ENCODE peak calls at places on chromosomes 16 and 17, in ten cellular contexts. One of them, this sample, is unnamed.

GRCh38 chr16:67708368-67708771 is 10.7 kb downstream of the GFOD2 start:
- DNase-seq in stimulated activated CD4-positive, alpha-beta T cell treated with anti-CD3 and anti-CD28 coated beads, Interleukin-1b, Interleukin-23, amount 100 ng/mL, for 24 hours: no peak
- DNase-seq in ovary: no peak
- DNase-seq in CD4-positive, alpha-beta memory T cell: no peak
- DNase-seq in CD8-positive, alpha-beta memory T cell: no peak
- DNase-seq in T-helper 17 cell: no peak
- DNase-seq in GF-D8: no peak
- DNase-seq in activated naive CD4-positive, alpha-beta T cell: no peak
- DNase-seq in effector CD4-positive, alpha-beta T cell: no peak
- DNase-seq in activated T-cell treated with anti-CD3 and anti-CD28 coated beads, Interleukin-2, amount 50 U/mL, for 48 hours: no peak
- DNase-seq in this sample: no peak

GRCh38 chr16:85821441-85821901 is 22.0 kb downstream of the COX4I1 start:
- DNase-seq in CD8-positive, alpha-beta memory T cell: peak
- DNase-seq in ovary: peak
- DNase-seq in CD4-positive, alpha-beta memory T cell: peak
- DNase-seq in effector CD4-positive, alpha-beta T cell: peak
- DNase-seq in activated naive CD4-positive, alpha-beta T cell: peak
- DNase-seq in activated T-cell treated with anti-CD3 and anti-CD28 coated beads, Interleukin-2, amount 50 U/mL, for 48 hours: peak
- DNase-seq in GF-D8: peak
- DNase-seq in T-helper 17 cell: peak
- DNase-seq in stimulated activated CD4-positive, alpha-beta T cell treated with anti-CD3 and anti-CD28 coated beads, Interleukin-1b, Interleukin-23, amount 100 ng/mL, for 24 hours: peak
- DNase-seq in this sample: peak

GRCh38 chr17:8312726-8313600 is 2.9 kb downstream of the ARHGEF15 start:
- DNase-seq in activated T-cell treated with anti-CD3 and anti-CD28 coated beads, Interleukin-2, amount 50 U/mL, for 48 hours: no peak
- DNase-seq in ovary: no peak
- DNase-seq in CD8-positive, alpha-beta memory T cell: no peak
- DNase-seq in GF-D8: no peak
- DNase-seq in activated naive CD4-positive, alpha-beta T cell: no peak
- DNase-seq in CD4-positive, alpha-beta memory T cell: no peak
- DNase-seq in T-helper 17 cell: no peak
- DNase-seq in stimulated activated CD4-positive, alpha-beta T cell treated with anti-CD3 and anti-CD28 coated beads, Interleukin-1b, Interleukin-23, amount 100 ng/mL, for 24 hours: no peak
- DNase-seq in effector CD4-positive, alpha-beta T cell: no peak
- DNase-seq in this sample: no peak

GRCh38 chr16:1311212-1311737 is 1.8 kb downstream of the UBE2I start:
- DNase-seq in activated T-cell treated with anti-CD3 and anti-CD28 coated beads, Interleukin-2, amount 50 U/mL, for 48 hours: no peak
- DNase-seq in GF-D8: no peak
- DNase-seq in effector CD4-positive, alpha-beta T cell: no peak
- DNase-seq in CD8-positive, alpha-beta memory T cell: no peak
- DNase-seq in activated naive CD4-positive, alpha-beta T cell: no peak
- DNase-seq in ovary: no peak
- DNase-seq in stimulated activated CD4-positive, alpha-beta T cell treated with anti-CD3 and anti-CD28 coated beads, Interleukin-1b, Interleukin-23, amount 100 ng/mL, for 24 hours: no peak
- DNase-seq in T-helper 17 cell: no peak
- DNase-seq in CD4-positive, alpha-beta memory T cell: no peak
- DNase-seq in this sample: no peak

GRCh38 chr16:57386381-57386951 is 14.2 kb downstream of the CX3CL1 start:
- DNase-seq in effector CD4-positive, alpha-beta T cell: no peak
- DNase-seq in activated naive CD4-positive, alpha-beta T cell: no peak
- DNase-seq in CD8-positive, alpha-beta memory T cell: no peak
- DNase-seq in T-helper 17 cell: no peak
- DNase-seq in CD4-positive, alpha-beta memory T cell: no peak
- DNase-seq in ovary: no peak
- DNase-seq in stimulated activated CD4-positive, alpha-beta T cell treated with anti-CD3 and anti-CD28 coated beads, Interleukin-1b, Interleukin-23, amount 100 ng/mL, for 24 hours: no peak
- DNase-seq in activated T-cell treated with anti-CD3 and anti-CD28 coated beads, Interleukin-2, amount 50 U/mL, for 48 hours: no peak
- DNase-seq in GF-D8: no peak
- DNase-seq in this sample: no peak

GRCh38 chr17:43679401-43679800 is 17.7 kb upstream of the MEOX1 start:
- DNase-seq in stimulated activated CD4-positive, alpha-beta T cell treated with anti-CD3 and anti-CD28 coated beads, Interleukin-1b, Interleukin-23, amount 100 ng/mL, for 24 hours: no peak
- DNase-seq in activated naive CD4-positive, alpha-beta T cell: no peak
- DNase-seq in CD4-positive, alpha-beta memory T cell: no peak
- DNase-seq in GF-D8: no peak
- DNase-seq in T-helper 17 cell: no peak
- DNase-seq in CD8-positive, alpha-beta memory T cell: no peak
- DNase-seq in activated T-cell treated with anti-CD3 and anti-CD28 coated beads, Interleukin-2, amount 50 U/mL, for 48 hours: no peak
- DNase-seq in effector CD4-positive, alpha-beta T cell: no peak
- DNase-seq in ovary: no peak
- DNase-seq in this sample: no peak

GRCh38 chr17:8696456-8696855 is 48.2 kb downstream of the CCDC42 start:
- DNase-seq in CD4-positive, alpha-beta memory T cell: no peak
- DNase-seq in T-helper 17 cell: no peak
- DNase-seq in GF-D8: no peak
- DNase-seq in activated naive CD4-positive, alpha-beta T cell: no peak
- DNase-seq in ovary: no peak
- DNase-seq in activated T-cell treated with anti-CD3 and anti-CD28 coated beads, Interleukin-2, amount 50 U/mL, for 48 hours: no peak
- DNase-seq in effector CD4-positive, alpha-beta T cell: no peak
- DNase-seq in stimulated activated CD4-positive, alpha-beta T cell treated with anti-CD3 and anti-CD28 coated beads, Interleukin-1b, Interleukin-23, amount 100 ng/mL, for 24 hours: no peak
- DNase-seq in CD8-positive, alpha-beta memory T cell: no peak
- DNase-seq in this sample: no peak

GRCh38 chr17:67520282-67520906 is 143.3 kb downstream of the PITPNC1 start:
- DNase-seq in CD4-positive, alpha-beta memory T cell: no peak
- DNase-seq in activated naive CD4-positive, alpha-beta T cell: no peak
- DNase-seq in ovary: no peak
- DNase-seq in T-helper 17 cell: no peak
- DNase-seq in stimulated activated CD4-positive, alpha-beta T cell treated with anti-CD3 and anti-CD28 coated beads, Interleukin-1b, Interleukin-23, amount 100 ng/mL, for 24 hours: no peak
- DNase-seq in GF-D8: no peak
- DNase-seq in effector CD4-positive, alpha-beta T cell: no peak
- DNase-seq in activated T-cell treated with anti-CD3 and anti-CD28 coated beads, Interleukin-2, amount 50 U/mL, for 48 hours: no peak
- DNase-seq in CD8-positive, alpha-beta memory T cell: no peak
- DNase-seq in this sample: no peak

GRCh38 chr17:65533056-65533745 is 28.2 kb downstream of the AXIN2 start:
- DNase-seq in activated naive CD4-positive, alpha-beta T cell: no peak
- DNase-seq in effector CD4-positive, alpha-beta T cell: no peak
- DNase-seq in GF-D8: no peak
- DNase-seq in activated T-cell treated with anti-CD3 and anti-CD28 coated beads, Interleukin-2, amount 50 U/mL, for 48 hours: no peak
- DNase-seq in ovary: no peak
- DNase-seq in CD8-positive, alpha-beta memory T cell: no peak
- DNase-seq in CD4-positive, alpha-beta memory T cell: no peak
- DNase-seq in T-helper 17 cell: no peak
- DNase-seq in stimulated activated CD4-positive, alpha-beta T cell treated with anti-CD3 and anti-CD28 coated beads, Interleukin-1b, Interleukin-23, amount 100 ng/mL, for 24 hours: no peak
- DNase-seq in this sample: no peak

GRCh38 chr17:36632916-36633846 is 31.8 kb downstream of the MRM1 start:
- DNase-seq in activated T-cell treated with anti-CD3 and anti-CD28 coated beads, Interleukin-2, amount 50 U/mL, for 48 hours: no peak
- DNase-seq in activated naive CD4-positive, alpha-beta T cell: no peak
- DNase-seq in ovary: no peak
- DNase-seq in CD4-positive, alpha-beta memory T cell: no peak
- DNase-seq in effector CD4-positive, alpha-beta T cell: no peak
- DNase-seq in GF-D8: no peak
- DNase-seq in stimulated activated CD4-positive, alpha-beta T cell treated with anti-CD3 and anti-CD28 coated beads, Interleukin-1b, Interleukin-23, amount 100 ng/mL, for 24 hours: no peak
- DNase-seq in CD8-positive, alpha-beta memory T cell: no peak
- DNase-seq in T-helper 17 cell: no peak
- DNase-seq in this sample: no peak

GRCh38 chr17:39750131-39751015 is 12.6 kb downstream of the GRB7 start:
- DNase-seq in T-helper 17 cell: peak
- DNase-seq in CD8-positive, alpha-beta memory T cell: no peak
- DNase-seq in ovary: no peak
- DNase-seq in CD4-positive, alpha-beta memory T cell: no peak
- DNase-seq in effector CD4-positive, alpha-beta T cell: no peak
- DNase-seq in activated T-cell treated with anti-CD3 and anti-CD28 coated beads, Interleukin-2, amount 50 U/mL, for 48 hours: no peak
- DNase-seq in activated naive CD4-positive, alpha-beta T cell: no peak
- DNase-seq in GF-D8: no peak
- DNase-seq in stimulated activated CD4-positive, alpha-beta T cell treated with anti-CD3 and anti-CD28 coated beads, Interleukin-1b, Interleukin-23, amount 100 ng/mL, for 24 hours: no peak
- DNase-seq in this sample: no peak

GRCh38 chr17:53626286-53626685 is 196.4 kb upstream of the KIF2B start:
- DNase-seq in CD4-positive, alpha-beta memory T cell: no peak
- DNase-seq in stimulated activated CD4-positive, alpha-beta T cell treated with anti-CD3 and anti-CD28 coated beads, Interleukin-1b, Interleukin-23, amount 100 ng/mL, for 24 hours: no peak
- DNase-seq in activated T-cell treated with anti-CD3 and anti-CD28 coated beads, Interleukin-2, amount 50 U/mL, for 48 hours: no peak
- DNase-seq in activated naive CD4-positive, alpha-beta T cell: no peak
- DNase-seq in T-helper 17 cell: no peak
- DNase-seq in effector CD4-positive, alpha-beta T cell: no peak
- DNase-seq in CD8-positive, alpha-beta memory T cell: no peak
- DNase-seq in ovary: no peak
- DNase-seq in GF-D8: no peak
- DNase-seq in this sample: no peak

GRCh38 chr17:63117431-63117830 is 151.4 kb downstream of the TANC2 start:
- DNase-seq in effector CD4-positive, alpha-beta T cell: no peak
- DNase-seq in GF-D8: no peak
- DNase-seq in activated naive CD4-positive, alpha-beta T cell: no peak
- DNase-seq in T-helper 17 cell: no peak
- DNase-seq in stimulated activated CD4-positive, alpha-beta T cell treated with anti-CD3 and anti-CD28 coated beads, Interleukin-1b, Interleukin-23, amount 100 ng/mL, for 24 hours: no peak
- DNase-seq in activated T-cell treated with anti-CD3 and anti-CD28 coated beads, Interleukin-2, amount 50 U/mL, for 48 hours: no peak
- DNase-seq in ovary: no peak
- DNase-seq in CD4-positive, alpha-beta memory T cell: no peak
- DNase-seq in CD8-positive, alpha-beta memory T cell: no peak
- DNase-seq in this sample: no peak

GRCh38 chr16:3020604-3021448 is 658 bp downstream of the TNFRSF12A start:
- DNase-seq in activated naive CD4-positive, alpha-beta T cell: no peak
- DNase-seq in effector CD4-positive, alpha-beta T cell: peak
- DNase-seq in GF-D8: no peak
- DNase-seq in CD4-positive, alpha-beta memory T cell: no peak
- DNase-seq in CD8-positive, alpha-beta memory T cell: peak
- DNase-seq in stimulated activated CD4-positive, alpha-beta T cell treated with anti-CD3 and anti-CD28 coated beads, Interleukin-1b, Interleukin-23, amount 100 ng/mL, for 24 hours: peak
- DNase-seq in ovary: peak
- DNase-seq in activated T-cell treated with anti-CD3 and anti-CD28 coated beads, Interleukin-2, amount 50 U/mL, for 48 hours: peak
- DNase-seq in T-helper 17 cell: peak
- DNase-seq in this sample: peak

GRCh38 chr17:7842380-7842949 is 8.4 kb downstream of the KDM6B start:
- DNase-seq in activated naive CD4-positive, alpha-beta T cell: peak
- DNase-seq in CD8-positive, alpha-beta memory T cell: peak
- DNase-seq in effector CD4-positive, alpha-beta T cell: peak
- DNase-seq in ovary: peak
- DNase-seq in stimulated activated CD4-positive, alpha-beta T cell treated with anti-CD3 and anti-CD28 coated beads, Interleukin-1b, Interleukin-23, amount 100 ng/mL, for 24 hours: peak
- DNase-seq in T-helper 17 cell: peak
- DNase-seq in GF-D8: no peak
- DNase-seq in CD4-positive, alpha-beta memory T cell: peak
- DNase-seq in activated T-cell treated with anti-CD3 and anti-CD28 coated beads, Interleukin-2, amount 50 U/mL, for 48 hours: peak
- DNase-seq in this sample: peak

GRCh38 chr16:23026777-23027362 is 122.4 kb downstream of the USP31 start:
- DNase-seq in effector CD4-positive, alpha-beta T cell: no peak
- DNase-seq in activated naive CD4-positive, alpha-beta T cell: no peak
- DNase-seq in stimulated activated CD4-positive, alpha-beta T cell treated with anti-CD3 and anti-CD28 coated beads, Interleukin-1b, Interleukin-23, amount 100 ng/mL, for 24 hours: no peak
- DNase-seq in ovary: no peak
- DNase-seq in GF-D8: no peak
- DNase-seq in CD4-positive, alpha-beta memory T cell: no peak
- DNase-seq in activated T-cell treated with anti-CD3 and anti-CD28 coated beads, Interleukin-2, amount 50 U/mL, for 48 hours: no peak
- DNase-seq in CD8-positive, alpha-beta memory T cell: no peak
- DNase-seq in T-helper 17 cell: no peak
- DNase-seq in this sample: no peak

GRCh38 chr17:64331946-64332493 is 58.6 kb downstream of the PECAM1 start:
- DNase-seq in ovary: peak
- DNase-seq in T-helper 17 cell: no peak
- DNase-seq in activated naive CD4-positive, alpha-beta T cell: no peak
- DNase-seq in effector CD4-positive, alpha-beta T cell: no peak
- DNase-seq in activated T-cell treated with anti-CD3 and anti-CD28 coated beads, Interleukin-2, amount 50 U/mL, for 48 hours: no peak
- DNase-seq in GF-D8: no peak
- DNase-seq in CD8-positive, alpha-beta memory T cell: no peak
- DNase-seq in stimulated activated CD4-positive, alpha-beta T cell treated with anti-CD3 and anti-CD28 coated beads, Interleukin-1b, Interleukin-23, amount 100 ng/mL, for 24 hours: no peak
- DNase-seq in CD4-positive, alpha-beta memory T cell: no peak
- DNase-seq in this sample: no peak

GRCh38 chr16:50246299-50247122 is 19.8 kb upstream of the ADCY7 start:
- DNase-seq in activated naive CD4-positive, alpha-beta T cell: no peak
- DNase-seq in activated T-cell treated with anti-CD3 and anti-CD28 coated beads, Interleukin-2, amount 50 U/mL, for 48 hours: peak
- DNase-seq in effector CD4-positive, alpha-beta T cell: no peak
- DNase-seq in stimulated activated CD4-positive, alpha-beta T cell treated with anti-CD3 and anti-CD28 coated beads, Interleukin-1b, Interleukin-23, amount 100 ng/mL, for 24 hours: no peak
- DNase-seq in GF-D8: no peak
- DNase-seq in CD4-positive, alpha-beta memory T cell: no peak
- DNase-seq in T-helper 17 cell: no peak
- DNase-seq in CD8-positive, alpha-beta memory T cell: no peak
- DNase-seq in ovary: no peak
- DNase-seq in this sample: no peak

GRCh38 chr16:77059441-77059840 is 131.5 kb upstream of the MON1B start:
- DNase-seq in stimulated activated CD4-positive, alpha-beta T cell treated with anti-CD3 and anti-CD28 coated beads, Interleukin-1b, Interleukin-23, amount 100 ng/mL, for 24 hours: no peak
- DNase-seq in activated T-cell treated with anti-CD3 and anti-CD28 coated beads, Interleukin-2, amount 50 U/mL, for 48 hours: no peak
- DNase-seq in CD8-positive, alpha-beta memory T cell: no peak
- DNase-seq in effector CD4-positive, alpha-beta T cell: no peak
- DNase-seq in CD4-positive, alpha-beta memory T cell: no peak
- DNase-seq in T-helper 17 cell: no peak
- DNase-seq in GF-D8: no peak
- DNase-seq in ovary: no peak
- DNase-seq in activated naive CD4-positive, alpha-beta T cell: no peak
- DNase-seq in this sample: no peak

This sample was measured in activated T-helper 9 cell treated with anti-CD3 and anti-CD28 coated beads, Interleukin-2, amount 50 U/mL, for 16 hours.